ENCODE peak calls at places on chromosomes 13 and 19, in four cellular contexts. M is fibroblast of pulmonary artery; B is stimulated activated CD4-positive, alpha-beta T cell treated with anti-CD3 and anti-CD28 coated beads, Interleukin-4, amount 100 ng/mL, for 48 hours; C is fibroblast of mammary gland. R is an unnamed sample.
A peak's percentile ranks its signal among the peaks of the same experiment; 100 is the strongest.

GRCh38 chr19:2691951-2692350 is 10.5 kb downstream of the GNG7 start:
- DNase-seq in M (no peak), B (no peak), C (no peak), R (no peak)

GRCh38 chr19:16462757-16463250 is 9.0 kb downstream of the EPS15L1 start:
- DNase-seq in M (no peak), B (no peak), C (peak; percentile 56), R (peak; percentile 82)

GRCh38 chr13:99067160-99067985 is 89.5 kb upstream of the DOCK9 start:
- DNase-seq in M (peak; percentile 53), B (no peak), C (peak; percentile 78), R (peak; percentile 50)

GRCh38 chr13:67137044-67137735 is 92.9 kb downstream of the PCDH9 start:
- DNase-seq in M (peak; percentile 54), B (no peak), C (peak; percentile 36), R (no peak)

GRCh38 chr19:46372901-46373572 is 26.1 kb downstream of the PPP5C start:
- DNase-seq in M (peak; percentile 66), B (no peak), C (peak; percentile 62), R (peak; percentile 88)

GRCh38 chr19:46610851-46611770 is 10.0 kb downstream of the CALM3 start:
- DNase-seq in M (no peak), B (no peak), C (peak; percentile 51), R (no peak)

GRCh38 chr19:52120286-52120685 is 19.5 kb downstream of the ZNF616 start:
- DNase-seq in M (no peak), B (no peak), C (no peak), R (no peak)

GRCh38 chr13:75432811-75433244 is 49.1 kb downstream of the TBC1D4 start:
- DNase-seq in M (no peak), B (no peak), C (no peak), R (no peak)

GRCh38 chr13:113734826-113735125 is 24.2 kb upstream of the TMEM255B start:
- DNase-seq in M (no peak), B (no peak), C (no peak), R (no peak)

GRCh38 chr19:41161903-41162302 is 31.1 kb upstream of the CYP2S1 start:
- DNase-seq in M (no peak), B (no peak), C (no peak), R (no peak)

GRCh38 chr19:47331931-47332547 is at the start of gene C5AR2:
- DNase-seq in M (no peak), B (no peak), C (peak; percentile 46), R (peak; percentile 54)

GRCh38 chr13:19605161-19605955 is 28.1 kb upstream of the MPHOSPH8 start:
- DNase-seq in M (no peak), B (no peak), C (no peak), R (peak; percentile 46)

GRCh38 chr13:49052801-49053200 is 77.1 kb downstream of the FNDC3A start:
- DNase-seq in M (no peak), B (no peak), C (peak; percentile 54), R (peak; percentile 77)

GRCh38 chr13:44158741-44159632 is 214.6 kb upstream of the SERP2 start:
- DNase-seq in M (no peak), B (no peak), C (no peak), R (no peak)

GRCh38 chr19:46624958-46625661 is at the start of gene PTGIR:
- DNase-seq in M (peak; percentile 93), B (no peak), C (peak; percentile 79), R (peak; percentile 53)

GRCh38 chr19:56681702-56682101 is 10.1 kb upstream of the ZNF835 start:
- DNase-seq in M (no peak), B (no peak), C (no peak), R (no peak)

GRCh38 chr13:67554296-67554695 is 324.2 kb upstream of the PCDH9 start:
- DNase-seq in M (no peak), B (no peak), C (peak; percentile 2), R (no peak)

GRCh38 chr19:47485210-47485609 is 1.2 kb upstream of the KPTN start:
- DNase-seq in M (no peak), B (no peak), C (no peak), R (no peak)

GRCh38 chr13:40026741-40027140 is 371.3 kb downstream of the COG6 start:
- DNase-seq in M (no peak), B (peak; percentile 45), C (no peak), R (no peak)